ENCODE peak calls at places on chromosome 22, in nine cellular contexts. T is GM23338, X is hepatocyte, D is neural progenitor cell, H is HCT116, I is SK-N-SH, R is PC-3, E is GM23248, V is MM.1S. L is an unnamed sample.

GRCh38 chr22:38941488-38941987 is 15.9 kb upstream of the APOBEC3A start:
- DNase-seq in T (no peak), X (no peak), D (peak; percentile 0), H (no peak), I (no peak), R (no peak), E (no peak), V (peak; percentile 30), L (no peak)

GRCh38 chr22:39490135-39490798 is 11.8 kb upstream of the MIEF1 start:
- DNase-seq in T (peak; percentile 93), X (peak; percentile 76), D (peak; percentile 89), H (peak; percentile 79), I (peak; percentile 80), R (peak; percentile 69), E (peak; percentile 91), V (peak; percentile 47), L (peak; percentile 86)

GRCh38 chr22:41976961-41977566 is 7.8 kb downstream of the SEPTIN3 start:
- DNase-seq in T (peak; percentile 72), X (no peak), D (peak; percentile 42), H (no peak), I (peak; percentile 70), R (no peak), E (peak; percentile 21), V (no peak), L (no peak)

GRCh38 chr22:50314455-50315288 is 7.2 kb upstream of the PLXNB2 start:
- DNase-seq in T (peak; percentile 46), X (peak; percentile 11), D (no peak), H (no peak), I (peak; percentile 22), R (no peak), E (no peak), V (peak; percentile 92), L (peak; percentile 93)

GRCh38 chr22:39839917-39840510 is 53.5 kb downstream of the ENTHD1 start:
- DNase-seq in T (no peak), X (no peak), D (no peak), H (no peak), I (no peak), R (no peak), E (no peak), V (no peak), L (no peak)

GRCh38 chr22:35930933-35931332 is 97.7 kb downstream of the RBFOX2 start:
- DNase-seq in T (peak; percentile 56), X (peak; percentile 68), D (peak; percentile 54), H (peak; percentile 44), I (peak; percentile 59), R (peak; percentile 49), E (peak; percentile 78), V (peak; percentile 57), L (peak; percentile 80)

GRCh38 chr22:17085277-17086091 is 684 bp downstream of the IL17RA start:
- DNase-seq in T (peak; percentile 46), X (peak; percentile 56), D (peak; percentile 48), H (no peak), I (no peak), R (peak; percentile 6), E (peak; percentile 68), V (no peak), L (no peak)

GRCh38 chr22:36017661-36018091 is 10.9 kb downstream of the RBFOX2 start:
- DNase-seq in T (no peak), X (no peak), D (no peak), H (no peak), I (peak; percentile 68), R (no peak), E (no peak), V (no peak), L (peak; percentile 97)

GRCh38 chr22:25882366-25882765 is 140.4 kb downstream of the MYO18B start:
- DNase-seq in T (no peak), X (no peak), D (no peak), H (no peak), I (no peak), R (no peak), E (no peak), V (no peak), L (no peak)

GRCh38 chr22:25880524-25880923 is 138.5 kb downstream of the MYO18B start:
- DNase-seq in T (peak; percentile 25), X (no peak), D (no peak), H (no peak), I (no peak), R (no peak), E (no peak), V (no peak), L (peak; percentile 11)

GRCh38 chr22:25876871-25877270 is 134.9 kb downstream of the MYO18B start:
- DNase-seq in T (no peak), X (no peak), D (peak; percentile 44), H (no peak), I (no peak), R (no peak), E (no peak), V (no peak), L (no peak)

GRCh38 chr22:25881353-25881752 is 139.4 kb downstream of the MYO18B start:
- DNase-seq in T (no peak), X (no peak), D (no peak), H (no peak), I (no peak), R (no peak), E (no peak), V (no peak), L (no peak)

DNA sequence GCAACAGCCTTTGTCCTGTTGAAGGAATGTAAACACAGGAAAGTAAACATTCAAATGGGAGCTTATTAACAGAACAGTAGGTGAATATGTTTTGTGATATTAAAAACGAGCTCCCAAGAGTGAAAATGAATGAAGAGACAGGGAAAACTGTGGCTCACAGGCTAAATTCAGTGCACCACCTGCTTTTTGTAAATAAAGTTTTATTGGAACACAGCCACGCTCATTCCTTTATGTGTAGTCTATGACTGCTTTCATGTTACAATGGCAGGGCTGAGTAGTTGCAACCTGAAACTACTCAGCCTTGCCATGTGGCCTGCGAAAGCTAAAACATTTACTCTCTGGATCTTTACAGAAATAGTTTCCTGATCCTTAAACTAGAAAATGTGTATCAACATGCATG is 136.9 kb downstream of the MYO18B start:
- DNase-seq in T (no peak), X (no peak), D (no peak), H (no peak), I (no peak), R (no peak), E (no peak), V (no peak), L (no peak)
- TF ChIP-seq EZH2phosphoT487 in T (no peak), X (no peak), D (no peak), H (no peak), I (no peak), R (no peak), E (no peak), V (no peak), L (no peak)

DNA sequence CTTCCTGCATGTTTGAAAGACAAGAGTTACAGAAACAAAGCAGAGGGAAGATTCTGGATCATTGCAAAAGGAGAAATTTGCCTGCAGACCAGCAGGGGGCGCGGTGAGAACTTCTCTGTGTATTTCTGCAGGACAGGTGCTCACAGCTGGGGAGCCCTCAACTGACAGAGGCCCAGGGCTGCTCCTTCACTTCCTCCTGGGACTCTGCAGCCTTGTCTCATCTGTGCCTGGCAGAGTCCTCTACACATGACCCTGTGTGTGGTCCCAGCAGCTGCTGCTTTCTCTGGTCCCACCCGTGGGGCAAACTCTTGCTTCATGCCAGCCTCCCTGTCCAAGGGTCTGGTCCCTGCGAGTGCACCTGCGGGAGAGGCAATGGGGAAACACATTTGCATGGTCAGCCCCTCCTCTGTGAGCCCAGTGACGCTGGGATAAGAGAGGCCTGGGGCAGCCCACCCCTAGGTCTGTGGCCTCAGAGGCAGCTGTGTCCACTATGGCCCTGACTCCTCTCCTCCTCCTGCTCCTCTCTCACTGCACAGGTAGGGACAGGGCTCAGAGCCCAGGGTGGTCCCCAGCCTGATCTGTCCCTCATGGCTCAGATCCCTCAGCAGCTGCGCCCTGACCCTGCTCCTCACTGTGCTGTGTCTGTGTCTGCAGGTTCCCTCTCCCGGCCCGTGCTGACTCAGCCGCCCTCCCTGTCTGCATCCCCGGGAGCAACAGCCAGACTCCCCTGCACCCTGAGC is 43.2 kb upstream of the VPREB1 start:
- DNase-seq in T (peak; percentile 78), X (no peak), D (peak; percentile 49), H (no peak), I (peak; percentile 63), R (peak; percentile 18), E (peak; percentile 46), V (peak; percentile 90), L (peak; percentile 94)
- TF ChIP-seq EZH2phosphoT487 in T (no peak), X (no peak), D (no peak), H (no peak), I (no peak), R (no peak), E (no peak), V (no peak), L (no peak)

GRCh38 chr22:24068717-24069116 is 57.6 kb downstream of the CABIN1 start:
- DNase-seq in T (no peak), X (no peak), D (no peak), H (no peak), I (no peak), R (no peak), E (no peak), V (no peak), L (peak; percentile 36)

GRCh38 chr22:24066260-24066659 is 55.2 kb downstream of the CABIN1 start:
- DNase-seq in T (no peak), X (no peak), D (no peak), H (no peak), I (no peak), R (no peak), E (peak; percentile 52), V (no peak), L (peak; percentile 27)

GRCh38 chr22:24068377-24068680 is 57.2 kb downstream of the CABIN1 start:
- DNase-seq in T (no peak), X (no peak), D (no peak), H (no peak), I (no peak), R (no peak), E (no peak), V (no peak), L (peak; percentile 54)

GRCh38 chr22:24067587-24068376 is 56.7 kb downstream of the CABIN1 start:
- DNase-seq in T (no peak), X (no peak), D (no peak), H (no peak), I (no peak), R (no peak), E (no peak), V (no peak), L (peak; percentile 25)

DNA sequence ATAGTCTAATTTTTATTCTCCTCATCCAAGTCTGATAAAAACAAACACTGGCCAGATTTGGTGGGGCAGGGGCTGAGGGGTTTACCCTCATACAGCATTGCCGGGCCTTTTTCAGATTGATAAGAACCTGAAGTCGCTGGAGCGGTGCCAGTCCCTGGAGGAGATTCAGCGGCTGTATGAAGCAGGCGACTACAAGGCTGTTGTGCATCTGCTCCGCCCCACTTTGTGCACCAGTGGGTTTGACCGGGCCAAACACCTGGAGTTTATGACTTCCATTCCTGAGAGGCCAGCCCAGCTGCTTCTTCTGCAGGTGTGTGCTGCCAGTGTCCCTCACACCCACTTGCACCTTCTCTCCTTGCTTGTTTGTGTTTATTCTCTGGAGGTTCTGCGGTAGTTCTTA is 55.8 kb downstream of the CABIN1 start:
- DNase-seq in T (no peak), X (no peak), D (no peak), H (no peak), I (no peak), R (no peak), E (no peak), V (peak; percentile 20), L (peak; percentile 93)
- TF ChIP-seq EZH2phosphoT487 in T (no peak), X (no peak), D (no peak), H (no peak), I (no peak), R (no peak), E (no peak), V (no peak), L (no peak)

GRCh38 chr22:37758698-37759097 is 49.0 kb upstream of the GCAT start:
- DNase-seq in T (no peak), X (no peak), D (no peak), H (no peak), I (no peak), R (no peak), E (no peak), V (no peak), L (no peak)

GRCh38 chr22:37759281-37759680 is 48.5 kb upstream of the GCAT start:
- DNase-seq in T (no peak), X (no peak), D (no peak), H (no peak), I (no peak), R (no peak), E (no peak), V (no peak), L (no peak)

GRCh38 chr22:37760152-37760551 is 47.6 kb upstream of the GCAT start:
- DNase-seq in T (no peak), X (peak; percentile 52), D (no peak), H (no peak), I (no peak), R (no peak), E (no peak), V (no peak), L (no peak)

GRCh38 chr22:37753746-37754145 is 54.0 kb upstream of the GCAT start:
- DNase-seq in T (no peak), X (no peak), D (no peak), H (no peak), I (no peak), R (peak; percentile 52), E (peak; percentile 22), V (no peak), L (no peak)

GRCh38 chr22:37757663-37758062 is 50.1 kb upstream of the GCAT start:
- DNase-seq in T (no peak), X (no peak), D (no peak), H (no peak), I (no peak), R (no peak), E (no peak), V (no peak), L (no peak)
- TF ChIP-seq EZH2phosphoT487 in T (no peak), X (no peak), D (no peak), H (no peak), I (no peak), R (no peak), E (no peak), V (no peak), L (no peak)